ENCODE peak calls at places on chromosomes 6 and 20, in seven cellular contexts. O, G, K, L, A, S and Q are unnamed samples.

GRCh38 chr20:44129996-44130718 is 56.8 kb downstream of the JPH2 start:
- DNase-seq in O (no peak), G (no peak), K (no peak), L (no peak), A (peak; percentile 10), S (no peak), Q (no peak)

GRCh38 chr6:33792990-33793389 is 4.1 kb upstream of the LEMD2 start:
- DNase-seq in O (no peak), G (no peak), K (no peak), L (no peak), A (no peak), S (no peak), Q (no peak)

GRCh38 chr20:22805219-22805618 is 220.8 kb upstream of the FOXA2 start:
- DNase-seq in O (no peak), G (peak; percentile 46), K (peak; percentile 33), L (no peak), A (peak; percentile 60), S (peak; percentile 92), Q (no peak)

GRCh38 chr6:163709255-163709654 is 294.7 kb downstream of the QKI start:
- DNase-seq in O (no peak), G (no peak), K (no peak), L (no peak), A (no peak), S (no peak), Q (no peak)

GRCh38 chr6:4518506-4518905 is 257.7 kb upstream of the CDYL start:
- DNase-seq in O (no peak), G (peak; percentile 74), K (peak; percentile 54), L (no peak), A (no peak), S (peak; percentile 25), Q (no peak)

GRCh38 chr6:47160702-47161101 is 118.6 kb upstream of the ADGRF1 start:
- DNase-seq in O (no peak), G (no peak), K (no peak), L (no peak), A (no peak), S (no peak), Q (no peak)

GRCh38 chr6:12842126-12842525 is 125.6 kb downstream of the PHACTR1 start:
- DNase-seq in O (no peak), G (peak; percentile 15), K (no peak), L (no peak), A (no peak), S (no peak), Q (no peak)

GRCh38 chr6:1187293-1188131 is 124.4 kb upstream of the FOXQ1 start:
- DNase-seq in O (no peak), G (no peak), K (no peak), L (no peak), A (no peak), S (no peak), Q (no peak)

GRCh38 chr6:114042267-114043075 is 71.5 kb upstream of the HDAC2 start:
- DNase-seq in O (no peak), G (peak; percentile 18), K (no peak), L (no peak), A (no peak), S (peak; percentile 27), Q (no peak)

GRCh38 chr6:148746363-148747144 is at the start of gene UST:
- DNase-seq in O (peak; percentile 90), G (peak; percentile 89), K (peak; percentile 47), L (peak; percentile 95), A (peak; percentile 91), S (peak; percentile 98), Q (peak; percentile 55)

GRCh38 chr6:31582230-31582601 is at the start of gene LTB:
- DNase-seq in O (no peak), G (no peak), K (no peak), L (no peak), A (no peak), S (no peak), Q (peak; percentile 42)

GRCh38 chr6:122969999-122970398 is 26.0 kb upstream of the CLVS2 start:
- DNase-seq in O (no peak), G (no peak), K (no peak), L (no peak), A (no peak), S (no peak), Q (no peak)